ENCODE peak calls at places on chromosomes 16 and 17, in nine cellular contexts. One of them, this sample, is unnamed.

GRCh38 chr16:50692999-50693781 is at the start of gene NOD2:
- DNase-seq in AG04450: no peak
- DNase-seq in stomach: peak; percentile 51
- DNase-seq in thoracic aorta: no peak
- DNase-seq in brain microvascular endothelial cell: no peak
- DNase-seq in progenitor cell of endocrine pancreas: no peak
- DNase-seq in choroid plexus epithelial cell: no peak
- DNase-seq in psoas muscle: no peak
- DNase-seq in fibroblast of mammary gland: no peak
- DNase-seq in this sample: no peak

GRCh38 chr16:49833796-49834195 is 22.1 kb downstream of the ZNF423 start:
- DNase-seq in AG04450: no peak
- DNase-seq in stomach: no peak
- DNase-seq in thoracic aorta: no peak
- DNase-seq in brain microvascular endothelial cell: no peak
- DNase-seq in progenitor cell of endocrine pancreas: no peak
- DNase-seq in choroid plexus epithelial cell: no peak
- DNase-seq in psoas muscle: peak; percentile 61
- DNase-seq in fibroblast of mammary gland: no peak
- DNase-seq in this sample: no peak

GRCh38 chr16:24988593-24989338 is 26.4 kb downstream of the ARHGAP17 start:
- DNase-seq in AG04450: no peak
- DNase-seq in stomach: peak; percentile 40
- DNase-seq in thoracic aorta: no peak
- DNase-seq in brain microvascular endothelial cell: peak; percentile 77
- DNase-seq in progenitor cell of endocrine pancreas: no peak
- DNase-seq in choroid plexus epithelial cell: peak; percentile 80
- DNase-seq in psoas muscle: no peak
- DNase-seq in fibroblast of mammary gland: peak; percentile 76
- DNase-seq in this sample: no peak

GRCh38 chr17:57034807-57035754 is 50.0 kb upstream of the AKAP1 start:
- DNase-seq in AG04450: no peak
- DNase-seq in stomach: peak; percentile 30
- DNase-seq in thoracic aorta: no peak
- DNase-seq in brain microvascular endothelial cell: no peak
- DNase-seq in progenitor cell of endocrine pancreas: no peak
- DNase-seq in choroid plexus epithelial cell: no peak
- DNase-seq in psoas muscle: no peak
- DNase-seq in fibroblast of mammary gland: no peak
- DNase-seq in this sample: no peak

GRCh38 chr17:38357488-38358123 is 6.0 kb downstream of the SOCS7 start:
- DNase-seq in AG04450: no peak
- DNase-seq in stomach: no peak
- DNase-seq in thoracic aorta: no peak
- DNase-seq in brain microvascular endothelial cell: no peak
- DNase-seq in progenitor cell of endocrine pancreas: no peak
- DNase-seq in choroid plexus epithelial cell: no peak
- DNase-seq in psoas muscle: no peak
- DNase-seq in fibroblast of mammary gland: peak; percentile 15
- DNase-seq in this sample: no peak

GRCh38 chr16:29007865-29008593 is 23.2 kb downstream of the LAT start:
- DNase-seq in AG04450: peak; percentile 50
- DNase-seq in stomach: no peak
- DNase-seq in thoracic aorta: no peak
- DNase-seq in brain microvascular endothelial cell: peak; percentile 61
- DNase-seq in progenitor cell of endocrine pancreas: no peak
- DNase-seq in choroid plexus epithelial cell: peak; percentile 72
- DNase-seq in psoas muscle: no peak
- DNase-seq in fibroblast of mammary gland: peak; percentile 98
- DNase-seq in this sample: no peak

GRCh38 chr16:83420206-83420760 is 387.5 kb upstream of the HSBP1 start:
- DNase-seq in AG04450: no peak
- DNase-seq in stomach: no peak
- DNase-seq in thoracic aorta: no peak
- DNase-seq in brain microvascular endothelial cell: peak; percentile 15
- DNase-seq in progenitor cell of endocrine pancreas: no peak
- DNase-seq in choroid plexus epithelial cell: peak; percentile 70
- DNase-seq in psoas muscle: no peak
- DNase-seq in fibroblast of mammary gland: peak; percentile 25
- DNase-seq in this sample: no peak

GRCh38 chr16:53249331-53249730 is 184.9 kb upstream of the RBL2 start:
- DNase-seq in AG04450: no peak
- DNase-seq in stomach: no peak
- DNase-seq in thoracic aorta: no peak
- DNase-seq in brain microvascular endothelial cell: no peak
- DNase-seq in progenitor cell of endocrine pancreas: no peak
- DNase-seq in choroid plexus epithelial cell: no peak
- DNase-seq in psoas muscle: no peak
- DNase-seq in fibroblast of mammary gland: no peak
- DNase-seq in this sample: no peak

GRCh38 chr16:5008311-5008731 is 25.4 kb downstream of the NAGPA start:
- DNase-seq in AG04450: no peak
- DNase-seq in stomach: no peak
- DNase-seq in thoracic aorta: no peak
- DNase-seq in brain microvascular endothelial cell: no peak
- DNase-seq in progenitor cell of endocrine pancreas: no peak
- DNase-seq in choroid plexus epithelial cell: no peak
- DNase-seq in psoas muscle: no peak
- DNase-seq in fibroblast of mammary gland: no peak
- DNase-seq in this sample: no peak

GRCh38 chr16:57379579-57379978 is 7.3 kb downstream of the CX3CL1 start:
- DNase-seq in AG04450: no peak
- DNase-seq in stomach: no peak
- DNase-seq in thoracic aorta: no peak
- DNase-seq in brain microvascular endothelial cell: no peak
- DNase-seq in progenitor cell of endocrine pancreas: no peak
- DNase-seq in choroid plexus epithelial cell: no peak
- DNase-seq in psoas muscle: no peak
- DNase-seq in fibroblast of mammary gland: no peak
- DNase-seq in this sample: no peak

GRCh38 chr16:57422026-57422944 is 17.7 kb downstream of the CCL17 start:
- DNase-seq in AG04450: peak; percentile 39
- DNase-seq in stomach: peak; percentile 52
- DNase-seq in thoracic aorta: no peak
- DNase-seq in brain microvascular endothelial cell: peak; percentile 62
- DNase-seq in progenitor cell of endocrine pancreas: no peak
- DNase-seq in choroid plexus epithelial cell: peak; percentile 82
- DNase-seq in psoas muscle: no peak
- DNase-seq in fibroblast of mammary gland: peak; percentile 65
- DNase-seq in this sample: peak; percentile 24

GRCh38 chr16:4048481-4048880 is 67.8 kb downstream of the ADCY9 start:
- DNase-seq in AG04450: no peak
- DNase-seq in stomach: no peak
- DNase-seq in thoracic aorta: no peak
- DNase-seq in brain microvascular endothelial cell: no peak
- DNase-seq in progenitor cell of endocrine pancreas: no peak
- DNase-seq in choroid plexus epithelial cell: no peak
- DNase-seq in psoas muscle: no peak
- DNase-seq in fibroblast of mammary gland: no peak
- DNase-seq in this sample: no peak

DNA sequence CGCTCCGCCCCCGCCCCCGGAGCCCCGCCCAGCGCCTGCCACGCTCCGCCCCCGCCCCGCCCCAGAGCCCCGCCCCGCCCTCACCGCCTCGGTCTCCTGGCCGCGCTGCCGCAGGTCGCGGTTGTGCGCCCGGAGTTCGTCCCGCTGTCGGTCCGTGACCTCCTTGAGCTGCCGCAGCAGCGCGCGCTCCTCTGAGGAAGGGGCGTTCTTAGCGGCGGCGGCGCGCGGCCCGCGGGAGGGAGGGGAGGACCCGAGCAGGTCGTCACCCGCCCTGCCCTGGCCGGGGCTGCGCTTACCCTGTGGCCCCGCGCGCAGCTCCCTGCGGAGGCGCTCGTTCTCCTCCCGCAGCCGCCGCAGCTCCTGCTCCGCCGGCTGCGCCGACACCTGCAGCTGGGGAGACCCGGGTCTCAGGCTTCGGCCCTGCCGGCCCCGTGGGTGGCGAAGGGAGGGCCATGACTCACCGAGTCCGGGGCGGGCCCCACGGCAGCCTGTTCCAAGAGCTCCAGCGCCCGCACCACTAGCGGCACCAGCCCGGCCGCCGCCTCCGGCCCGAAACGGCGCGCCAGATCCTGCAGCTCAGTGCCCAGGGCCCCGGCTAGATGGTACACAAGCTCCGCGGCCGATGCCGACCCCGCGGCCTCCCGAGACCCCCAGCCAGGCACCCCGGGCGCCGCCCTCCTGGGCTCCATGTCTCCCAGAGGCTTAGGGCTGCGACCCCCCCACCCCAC is 386 bp downstream of the RILP start:
- DNase-seq in AG04450: peak; percentile 67
- DNase-seq in stomach: peak; percentile 83
- DNase-seq in thoracic aorta: peak; percentile 63
- DNase-seq in brain microvascular endothelial cell: peak; percentile 83
- DNase-seq in progenitor cell of endocrine pancreas: no peak
- DNase-seq in choroid plexus epithelial cell: peak; percentile 92
- DNase-seq in psoas muscle: peak; percentile 91
- DNase-seq in fibroblast of mammary gland: peak; percentile 83
- DNase-seq in this sample: peak; percentile 70
- TF ChIP-seq CTCF in AG04450: no peak
- TF ChIP-seq CTCF in stomach: no peak
- TF ChIP-seq CTCF in thoracic aorta: no peak
- TF ChIP-seq CTCF in brain microvascular endothelial cell: no peak
- TF ChIP-seq CTCF in progenitor cell of endocrine pancreas: peak; percentile 35
- TF ChIP-seq CTCF in choroid plexus epithelial cell: no peak
- TF ChIP-seq CTCF in psoas muscle: no peak
- TF ChIP-seq CTCF in fibroblast of mammary gland: no peak
- TF ChIP-seq CTCF in this sample: no peak

GRCh38 chr17:44947461-44948314 is at the start of gene KIF18B:
- DNase-seq in AG04450: peak; percentile 77
- DNase-seq in stomach: peak; percentile 87
- DNase-seq in thoracic aorta: peak; percentile 82
- DNase-seq in brain microvascular endothelial cell: peak; percentile 92
- DNase-seq in progenitor cell of endocrine pancreas: peak; percentile 68
- DNase-seq in choroid plexus epithelial cell: peak; percentile 96
- DNase-seq in psoas muscle: peak; percentile 84
- DNase-seq in fibroblast of mammary gland: peak; percentile 96
- DNase-seq in this sample: peak; percentile 85
- TF ChIP-seq CTCF in AG04450: no peak
- TF ChIP-seq CTCF in stomach: peak; percentile 4
- TF ChIP-seq CTCF in thoracic aorta: no peak
- TF ChIP-seq CTCF in brain microvascular endothelial cell: no peak
- TF ChIP-seq CTCF in progenitor cell of endocrine pancreas: no peak
- TF ChIP-seq CTCF in choroid plexus epithelial cell: no peak
- TF ChIP-seq CTCF in psoas muscle: no peak
- TF ChIP-seq CTCF in fibroblast of mammary gland: no peak
- TF ChIP-seq CTCF in this sample: no peak

GRCh38 chr16:1048442-1049112 is 24.0 kb upstream of the SSTR5 start:
- DNase-seq in AG04450: no peak
- DNase-seq in stomach: peak; percentile 39
- DNase-seq in thoracic aorta: no peak
- DNase-seq in brain microvascular endothelial cell: peak; percentile 27
- DNase-seq in progenitor cell of endocrine pancreas: peak; percentile 42
- DNase-seq in choroid plexus epithelial cell: peak; percentile 54
- DNase-seq in psoas muscle: peak; percentile 69
- DNase-seq in fibroblast of mammary gland: peak; percentile 27
- DNase-seq in this sample: no peak

GRCh38 chr16:1045363-1046270 is 26.9 kb upstream of the SSTR5 start:
- DNase-seq in AG04450: no peak
- DNase-seq in stomach: no peak
- DNase-seq in thoracic aorta: no peak
- DNase-seq in brain microvascular endothelial cell: no peak
- DNase-seq in progenitor cell of endocrine pancreas: no peak
- DNase-seq in choroid plexus epithelial cell: no peak
- DNase-seq in psoas muscle: no peak
- DNase-seq in fibroblast of mammary gland: no peak
- DNase-seq in this sample: no peak

GRCh38 chr16:1047801-1048200 is 24.7 kb upstream of the SSTR5 start:
- DNase-seq in AG04450: no peak
- DNase-seq in stomach: no peak
- DNase-seq in thoracic aorta: no peak
- DNase-seq in brain microvascular endothelial cell: no peak
- DNase-seq in progenitor cell of endocrine pancreas: no peak
- DNase-seq in choroid plexus epithelial cell: no peak
- DNase-seq in psoas muscle: no peak
- DNase-seq in fibroblast of mammary gland: no peak
- DNase-seq in this sample: no peak

GRCh38 chr16:1046271-1046955 is 26.1 kb upstream of the SSTR5 start:
- DNase-seq in AG04450: no peak
- DNase-seq in stomach: no peak
- DNase-seq in thoracic aorta: no peak
- DNase-seq in brain microvascular endothelial cell: no peak
- DNase-seq in progenitor cell of endocrine pancreas: no peak
- DNase-seq in choroid plexus epithelial cell: no peak
- DNase-seq in psoas muscle: no peak
- DNase-seq in fibroblast of mammary gland: no peak
- DNase-seq in this sample: no peak

GRCh38 chr16:1047123-1047522 is 25.4 kb upstream of the SSTR5 start:
- DNase-seq in AG04450: no peak
- DNase-seq in stomach: no peak
- DNase-seq in thoracic aorta: no peak
- DNase-seq in brain microvascular endothelial cell: no peak
- DNase-seq in progenitor cell of endocrine pancreas: no peak
- DNase-seq in choroid plexus epithelial cell: no peak
- DNase-seq in psoas muscle: no peak
- DNase-seq in fibroblast of mammary gland: no peak
- DNase-seq in this sample: no peak
- TF ChIP-seq CTCF in AG04450: no peak
- TF ChIP-seq CTCF in stomach: no peak
- TF ChIP-seq CTCF in thoracic aorta: no peak
- TF ChIP-seq CTCF in brain microvascular endothelial cell: no peak
- TF ChIP-seq CTCF in progenitor cell of endocrine pancreas: no peak
- TF ChIP-seq CTCF in choroid plexus epithelial cell: no peak
- TF ChIP-seq CTCF in psoas muscle: no peak
- TF ChIP-seq CTCF in fibroblast of mammary gland: no peak
- TF ChIP-seq CTCF in this sample: no peak

GRCh38 chr16:67393111-67393789 is at the start of gene TPPP3:
- DNase-seq in AG04450: no peak
- DNase-seq in stomach: peak; percentile 83
- DNase-seq in thoracic aorta: peak; percentile 53
- DNase-seq in brain microvascular endothelial cell: peak; percentile 83
- DNase-seq in progenitor cell of endocrine pancreas: peak; percentile 68
- DNase-seq in choroid plexus epithelial cell: peak; percentile 86
- DNase-seq in psoas muscle: peak; percentile 91
- DNase-seq in fibroblast of mammary gland: peak; percentile 76
- DNase-seq in this sample: peak; percentile 52
- TF ChIP-seq CTCF in AG04450: peak; percentile 65
- TF ChIP-seq CTCF in stomach: peak; percentile 57
- TF ChIP-seq CTCF in thoracic aorta: peak; percentile 76
- TF ChIP-seq CTCF in brain microvascular endothelial cell: peak; percentile 84
- TF ChIP-seq CTCF in progenitor cell of endocrine pancreas: peak; percentile 76
- TF ChIP-seq CTCF in choroid plexus epithelial cell: peak; percentile 77
- TF ChIP-seq CTCF in psoas muscle: peak; percentile 64
- TF ChIP-seq CTCF in fibroblast of mammary gland: peak; percentile 52
- TF ChIP-seq CTCF in this sample: peak; percentile 65